ENCODE peak calls at places on chromosomes 7 and 10, in ten cellular contexts. K, N, J, O, B, C, Q, R, P and I are unnamed samples. For H3K36me3, the result is how much of the 10 kb centered on the place peaks cover.

GRCh38 chr10:99870051-99870730 is 87.8 kb downstream of the ABCC2 start:
- DNase-seq in K (no peak), N (peak), J (no peak), O (no peak), B (no peak), C (no peak), Q (no peak), R (no peak), P (no peak), I (no peak)

GRCh38 chr10:18906636-18907035 is 142.0 kb upstream of the MALRD1 start:
- DNase-seq in K (no peak), N (peak), J (no peak), O (no peak), B (no peak), C (no peak), Q (peak), R (no peak), P (no peak), I (no peak)

GRCh38 chr10:75165684-75166622 is 44.6 kb upstream of the VDAC2 start:
- DNase-seq in K (no peak), N (peak), J (no peak), O (no peak), B (no peak), C (no peak), Q (peak), R (no peak), P (no peak), I (no peak)

GRCh38 chr7:108989319-108989718 is 419.6 kb downstream of the DNAJB9 start:
- DNase-seq in K (no peak), N (no peak), J (no peak), O (no peak), B (no peak), C (no peak), Q (no peak), R (no peak), P (no peak), I (no peak)

GRCh38 chr7:114444196-114444595 is 29.6 kb downstream of the FOXP2 start:
- DNase-seq in K (peak), N (no peak), J (no peak), O (no peak), B (no peak), C (no peak), Q (no peak), R (no peak), P (no peak), I (no peak)

GRCh38 chr10:132915411-132915810 is 27.0 kb downstream of the CFAP46 start:
- DNase-seq in K (no peak), N (no peak), J (no peak), O (peak), B (no peak), C (peak), Q (no peak), R (no peak), P (peak), I (peak)

GRCh38 chr10:103620891-103621777 is 127.6 kb downstream of the NEURL1 start:
- DNase-seq in K (no peak), N (no peak), J (no peak), O (no peak), B (no peak), C (no peak), Q (no peak), R (no peak), P (no peak), I (no peak)

GRCh38 chr7:41885078-41885477 is 182.2 kb upstream of the INHBA start:
- DNase-seq in K (no peak), N (peak), J (no peak), O (no peak), B (no peak), C (no peak), Q (peak), R (no peak), P (no peak), I (no peak)

GRCh38 chr10:7408003-7408493 is 2.8 kb downstream of the SFMBT2 start:
- DNase-seq in K (peak), N (peak), J (peak), O (peak), B (peak), C (peak), Q (no peak), R (peak), P (peak), I (no peak)

GRCh38 chr10:46528675-46529615 is 27.5 kb downstream of the GPRIN2 start:
- DNase-seq in K (no peak), N (no peak), J (peak), O (no peak), B (no peak), C (peak), Q (no peak), R (no peak), P (no peak), I (peak)

GRCh38 chr7:100583132-100584045 is 2.5 kb downstream of the LRCH4 start:
- DNase-seq in K (peak), N (no peak), J (no peak), O (peak), B (no peak), C (peak), Q (peak), R (peak), P (peak), I (no peak)

GRCh38 chr7:87369216-87369615 is 23.8 kb downstream of the CROT start:
- DNase-seq in K (no peak), N (no peak), J (no peak), O (no peak), B (no peak), C (no peak), Q (no peak), R (peak), P (no peak), I (no peak)

GRCh38 chr7:100584677-100585510 is 1.0 kb downstream of the LRCH4 start:
- DNase-seq in K (peak), N (peak), J (no peak), O (peak), B (no peak), C (peak), Q (peak), R (peak), P (peak), I (no peak)

GRCh38 chr7:65798111-65799075 is 74.5 kb upstream of the VKORC1L1 start:
- DNase-seq in K (no peak), N (peak), J (no peak), O (no peak), B (no peak), C (no peak), Q (peak), R (no peak), P (no peak), I (no peak)

GRCh38 chr7:83065714-83066113 is 97.0 kb downstream of the PCLO start:
- DNase-seq in K (no peak), N (peak), J (no peak), O (no peak), B (no peak), C (no peak), Q (no peak), R (no peak), P (no peak), I (no peak)

GRCh38 chr10:61778137-61778536 is 115.4 kb downstream of the CABCOCO1 start:
- DNase-seq in K (no peak), N (no peak), J (no peak), O (no peak), B (no peak), C (no peak), Q (no peak), R (no peak), P (no peak), I (no peak)

GRCh38 chr10:47330366-47330765 is 8.1 kb downstream of the GDF2 start:
- DNase-seq in K (no peak), N (no peak), J (no peak), O (no peak), B (no peak), C (no peak), Q (no peak), R (no peak), P (peak), I (peak)

GRCh38 chr10:43115881-43116595 is 22.2 kb upstream of the CSGALNACT2 start:
- DNase-seq in K (no peak), N (no peak), J (no peak), O (no peak), B (no peak), C (peak), Q (no peak), R (no peak), P (peak), I (no peak)

GRCh38 chr10:55500931-55501559 is 700.0 kb upstream of the PCDH15 start:
- DNase-seq in K (peak), N (peak), J (no peak), O (no peak), B (no peak), C (no peak), Q (no peak), R (no peak), P (no peak), I (no peak)

GRCh38 chr7:75658369-75658768 is 80.4 kb downstream of the HIP1 start:
- DNase-seq in K (no peak), N (no peak), J (no peak), O (no peak), B (no peak), C (no peak), Q (no peak), R (no peak), P (no peak), I (no peak)

GRCh38 chr10:25933653-25934608 is at the start of gene MYO3A:
- DNase-seq in K (peak), N (no peak), J (no peak), O (no peak), B (no peak), C (no peak), Q (no peak), R (no peak), P (no peak), I (no peak)

GRCh38 chr7:109663806-109664205 is 1094.1 kb downstream of the DNAJB9 start:
- DNase-seq in K (no peak), N (no peak), J (no peak), O (no peak), B (no peak), C (no peak), Q (no peak), R (no peak), P (no peak), I (no peak)

GRCh38 chr10:91418417-91418816 is 8.3 kb downstream of the HECTD2 start:
- DNase-seq in K (no peak), N (no peak), J (no peak), O (no peak), B (no peak), C (no peak), Q (no peak), R (no peak), P (no peak), I (no peak)

GRCh38 chr7:28473567-28474266 is 61.4 kb downstream of the CREB5 start:
- DNase-seq in K (no peak), N (no peak), J (no peak), O (no peak), B (no peak), C (peak), Q (no peak), R (no peak), P (no peak), I (no peak)

GRCh38 chr7:140036224-140036651 is 26.5 kb downstream of the PARP12 start:
- DNase-seq in K (no peak), N (peak), J (no peak), O (no peak), B (no peak), C (no peak), Q (no peak), R (peak), P (no peak), I (no peak)

GRCh38 chr7:139339025-139339424 is 2.1 kb upstream of the FMC1 start:
- DNase-seq in K (no peak), N (no peak), J (no peak), O (no peak), B (no peak), C (no peak), Q (no peak), R (no peak), P (no peak), I (no peak)

GRCh38 chr10:81696609-81697388 is 178.2 kb upstream of the NRG3 start:
- DNase-seq in K (peak), N (no peak), J (no peak), O (no peak), B (no peak), C (no peak), Q (no peak), R (no peak), P (no peak), I (no peak)

GRCh38 chr10:43203491-43204393 is 63.1 kb downstream of the RASGEF1A start:
- DNase-seq in K (peak), N (no peak), J (peak), O (peak), B (peak), C (peak), Q (no peak), R (peak), P (peak), I (peak)

GRCh38 chr10:132866601-132867381 is 75.6 kb downstream of the CFAP46 start:
- DNase-seq in K (no peak), N (no peak), J (no peak), O (peak), B (no peak), C (peak), Q (no peak), R (no peak), P (peak), I (peak)

GRCh38 chr7:6212008-6212407 is 60.4 kb downstream of the CYTH3 start:
- DNase-seq in K (no peak), N (no peak), J (no peak), O (no peak), B (no peak), C (no peak), Q (no peak), R (no peak), P (no peak), I (no peak)

GRCh38 chr7:6208573-6209328 is 63.7 kb downstream of the CYTH3 start:
- DNase-seq in K (no peak), N (no peak), J (no peak), O (no peak), B (no peak), C (no peak), Q (no peak), R (no peak), P (no peak), I (no peak)

GRCh38 chr7:6210973-6211372 is 61.5 kb downstream of the CYTH3 start:
- DNase-seq in K (no peak), N (no peak), J (no peak), O (no peak), B (no peak), C (no peak), Q (no peak), R (no peak), P (no peak), I (no peak)

GRCh38 chr7:6205921-6206660 is 66.3 kb downstream of the CYTH3 start:
- DNase-seq in K (no peak), N (peak), J (no peak), O (no peak), B (no peak), C (no peak), Q (peak), R (no peak), P (no peak), I (no peak)

DNA sequence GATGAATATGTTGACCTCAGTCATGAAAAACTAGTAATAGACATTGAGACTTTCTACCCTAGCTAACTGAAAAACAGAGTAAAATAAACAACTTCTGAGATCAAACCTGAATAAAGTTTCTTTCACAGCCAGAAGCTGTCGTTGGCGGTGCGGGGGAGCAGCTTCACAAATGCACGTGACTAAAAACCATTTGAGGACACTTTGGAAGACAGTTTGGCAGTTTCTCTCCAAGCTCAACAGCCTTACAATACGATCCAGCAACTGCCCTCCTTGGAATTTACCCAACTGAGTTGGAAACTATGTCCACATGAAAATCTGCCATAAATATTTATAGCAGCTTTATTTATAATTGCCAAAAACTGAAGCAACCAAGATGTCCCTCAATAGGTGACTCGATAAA is 63.1 kb downstream of the CYTH3 start:
- DNase-seq in K (no peak), N (no peak), J (no peak), O (no peak), B (no peak), C (no peak), Q (no peak), R (no peak), P (no peak), I (no peak)
- H3K36me3 ChIP-seq in K (under half), N (under half), J (under half), O (under half), B (under half), C (under half), Q (under half), R (under half), P (under half), I (under half)

GRCh38 chr7:4745265-4745919 is 30.0 kb upstream of the AP5Z1 start:
- DNase-seq in K (no peak), N (no peak), J (no peak), O (no peak), B (no peak), C (no peak), Q (no peak), R (no peak), P (no peak), I (no peak)

GRCh38 chr7:4744391-4745264 is 30.8 kb upstream of the AP5Z1 start:
- DNase-seq in K (peak), N (peak), J (peak), O (peak), B (peak), C (peak), Q (peak), R (peak), P (peak), I (peak)

GRCh38 chr7:4740796-4741195 is 34.6 kb upstream of the AP5Z1 start:
- DNase-seq in K (no peak), N (no peak), J (no peak), O (no peak), B (no peak), C (no peak), Q (no peak), R (no peak), P (no peak), I (no peak)

GRCh38 chr7:4742051-4742573 is 33.3 kb upstream of the AP5Z1 start:
- DNase-seq in K (no peak), N (no peak), J (no peak), O (no peak), B (no peak), C (no peak), Q (no peak), R (no peak), P (no peak), I (no peak)

GRCh38 chr7:4742852-4743251 is 32.6 kb upstream of the AP5Z1 start:
- DNase-seq in K (no peak), N (peak), J (no peak), O (no peak), B (no peak), C (no peak), Q (peak), R (no peak), P (no peak), I (no peak)
- H3K27ac ChIP-seq in K (peak), N (no peak), J (no peak), O (no peak), B (peak), C (peak), Q (no peak), R (no peak), P (no peak), I (peak)

DNA sequence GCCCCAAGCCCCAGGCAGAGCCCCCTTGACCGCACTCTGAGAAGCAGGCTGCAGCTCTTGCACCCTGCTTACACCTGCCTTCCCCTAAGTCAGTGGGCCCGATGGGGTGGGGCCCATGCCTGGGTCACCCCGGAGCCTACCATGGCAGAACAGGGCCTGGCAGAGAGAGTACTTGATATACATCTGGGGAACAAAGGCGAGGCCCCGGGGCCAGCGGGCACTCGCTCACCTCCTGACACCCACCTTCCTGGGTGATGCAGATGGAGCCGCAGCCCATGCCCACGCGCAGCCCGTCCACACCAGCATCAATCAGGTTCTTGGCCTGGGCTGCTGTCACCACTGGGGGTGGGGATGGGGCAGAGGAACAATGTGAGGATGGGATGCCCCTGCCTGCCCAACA is 13.4 kb downstream of the IMPDH1 start:
- DNase-seq in K (no peak), N (no peak), J (no peak), O (no peak), B (no peak), C (no peak), Q (no peak), R (no peak), P (no peak), I (no peak)
- H3K36me3 ChIP-seq in K (under half), N (under half), J (under half), O (under half), B (half or more), C (half or more), Q (half or more), R (under half), P (half or more), I (under half)

DNA sequence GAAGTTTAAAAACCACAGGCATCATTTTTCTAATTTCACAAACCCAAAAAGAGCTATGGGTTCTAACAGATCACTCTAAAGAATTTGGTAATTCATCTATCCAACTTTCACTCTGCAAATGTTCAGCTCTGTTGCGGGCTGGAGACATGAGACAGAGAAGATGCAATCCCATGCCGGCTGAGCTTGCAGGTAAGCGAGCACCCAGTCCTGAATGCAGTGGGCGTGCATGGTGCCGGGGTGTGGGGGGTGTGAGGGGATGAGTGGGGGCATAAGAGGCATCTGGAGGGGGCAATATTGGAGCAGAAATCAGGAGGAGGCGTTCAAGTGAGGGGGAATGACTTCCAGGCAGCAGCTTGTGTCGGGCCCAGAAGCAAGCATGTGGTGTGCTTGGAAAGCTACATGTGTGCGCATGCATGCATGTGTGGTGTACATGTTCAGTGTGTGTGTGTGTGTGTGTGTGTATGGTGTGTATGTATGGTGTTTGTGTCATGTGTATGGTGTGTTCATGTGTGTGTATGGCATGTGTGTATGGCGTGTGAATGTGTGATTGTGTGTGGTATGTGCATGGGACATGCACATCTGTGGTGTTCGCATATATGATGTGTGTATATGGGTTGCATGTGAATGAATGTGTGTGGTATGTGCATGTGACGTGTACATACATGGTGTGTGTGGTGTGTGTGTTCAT is 172.9 kb downstream of the PRKCQ start:
- DNase-seq in K (no peak), N (no peak), J (no peak), O (no peak), B (peak), C (no peak), Q (no peak), R (no peak), P (no peak), I (no peak)
- H3K27ac ChIP-seq in K (no peak), N (no peak), J (no peak), O (no peak), B (no peak), C (no peak), Q (no peak), R (no peak), P (no peak), I (no peak)

DNA sequence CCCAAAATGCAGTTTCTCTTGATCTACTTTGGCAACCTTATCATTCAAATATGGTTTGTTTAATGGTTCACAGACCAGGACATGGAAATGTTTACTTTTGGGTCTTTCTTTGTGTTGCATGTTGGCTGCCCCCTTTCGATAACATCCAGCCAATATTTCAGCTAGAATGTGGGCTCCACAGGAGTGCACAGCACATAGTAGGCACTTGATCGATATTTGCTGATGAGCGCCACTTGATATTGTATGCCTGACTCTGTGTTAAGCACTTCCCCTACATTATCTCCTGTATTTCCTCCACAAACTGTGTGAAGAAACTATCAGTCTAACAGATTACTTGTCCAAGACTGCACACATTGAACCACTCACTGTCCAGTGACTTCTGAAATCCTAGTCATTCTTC is 60.2 kb downstream of the SMURF1 start:
- DNase-seq in K (no peak), N (no peak), J (no peak), O (no peak), B (no peak), C (no peak), Q (no peak), R (no peak), P (no peak), I (no peak)
- H3K36me3 ChIP-seq in K (under half), N (under half), J (under half), O (under half), B (under half), C (under half), Q (under half), R (under half), P (under half), I (under half)

GRCh38 chr7:148556892-148557291 is 33.7 kb upstream of the C7orf33 start:
- DNase-seq in K (no peak), N (no peak), J (no peak), O (no peak), B (no peak), C (no peak), Q (no peak), R (no peak), P (no peak), I (no peak)
- H3K27ac ChIP-seq in K (no peak), N (no peak), J (no peak), O (no peak), B (no peak), C (no peak), Q (no peak), R (no peak), P (no peak), I (no peak)

GRCh38 chr7:107201795-107202450 is 33.1 kb downstream of the HBP1 start:
- DNase-seq in K (peak), N (no peak), J (no peak), O (no peak), B (no peak), C (no peak), Q (peak), R (no peak), P (no peak), I (no peak)
- H3K36me3 ChIP-seq in K (under half), N (under half), J (under half), O (under half), B (half or more), C (under half), Q (under half), R (under half), P (half or more), I (half or more)